ENCODE peak calls at places on chromosomes 13 and 19, in seven cellular contexts. W, S, I, B, C, L and O are unnamed samples.

GRCh38 chr13:40404967-40405716 is 261.3 kb downstream of the FOXO1 start:
- DNase-seq in S (no peak), L (no peak), B (no peak), I (no peak), C (no peak), W (no peak), O (no peak)

GRCh38 chr19:892243-892996 is 567 bp downstream of the MED16 start:
- DNase-seq in L (no peak), B (no peak), W (no peak), I (no peak), S (peak), C (no peak), O (no peak)

GRCh38 chr19:10915511-10916091 is 12.8 kb downstream of the YIPF2 start:
- DNase-seq in C (no peak), B (peak), S (no peak), L (no peak), W (peak), I (no peak), O (peak)

GRCh38 chr19:50362030-50362412 is 3.4 kb downstream of the NAPSA start:
- DNase-seq in B (no peak), C (no peak), W (no peak), S (no peak), L (no peak), I (no peak), O (no peak)

GRCh38 chr13:41056996-41057711 is 4.2 kb upstream of the WBP4 start:
- DNase-seq in C (no peak), L (no peak), W (no peak), B (no peak), I (no peak), S (no peak), O (no peak)

GRCh38 chr13:50650936-50651638 is 192.4 kb downstream of the DLEU7 start:
- DNase-seq in B (no peak), L (no peak), C (no peak), S (no peak), I (no peak), W (no peak), O (no peak)

GRCh38 chr13:111484959-111485358 is 164.5 kb downstream of the TEX29 start:
- DNase-seq in S (no peak), W (no peak), I (no peak), B (no peak), L (no peak), C (no peak), O (no peak)

GRCh38 chr13:34738251-34739170 is 203.6 kb upstream of the NBEA start:
- DNase-seq in S (no peak), B (no peak), L (no peak), I (no peak), C (no peak), W (no peak), O (no peak)

GRCh38 chr19:46766569-46767317 is 20.5 kb upstream of the STRN4 start:
- DNase-seq in S (peak), C (peak), W (no peak), L (peak), I (no peak), B (no peak), O (no peak)

GRCh38 chr19:54178581-54179261 is 5.8 kb upstream of the TMC4 start:
- DNase-seq in W (no peak), B (no peak), S (no peak), L (peak), C (no peak), I (peak), O (no peak)

GRCh38 chr19:1469936-1470863 is 8.8 kb downstream of the C19orf25 start:
- DNase-seq in B (peak), L (peak), S (peak), C (peak), W (peak), I (no peak), O (no peak)

GRCh38 chr19:13633109-13633508 is 126.8 kb upstream of the CACNA1A start:
- DNase-seq in L (no peak), S (no peak), C (no peak), W (peak), B (peak), I (peak), O (peak)